ENCODE peak calls at places on chromosomes 3 and 15, in eight cellular contexts. E is GM12878; Z is uterus; C is HepG2; Y is neuronal stem cell; P is naive thymus-derived CD4-positive, alpha-beta T cell; H is H1; L is RWPE2. T is an unnamed sample. For H3K36me3, the result is how much of the 10 kb centered on the place peaks cover.

GRCh38 chr3:179189764-179190163 is 41.6 kb downstream of the PIK3CA start:
- DNase-seq in E (no peak), H (no peak), P (no peak), Z (no peak), C (no peak), Y (no peak), L (no peak), T (no peak)

GRCh38 chr15:33584797-33585196 is 274.0 kb downstream of the RYR3 start:
- DNase-seq in E (no peak), H (no peak), Y (no peak), L (no peak), C (no peak), P (no peak), Z (peak), T (no peak)

GRCh38 chr3:30548605-30549004 is 57.8 kb upstream of the TGFBR2 start:
- DNase-seq in Y (no peak), L (no peak), P (no peak), E (no peak), H (peak), C (no peak), Z (no peak), T (no peak)

GRCh38 chr3:39750677-39751076 is 58.7 kb upstream of the MYRIP start:
- DNase-seq in C (no peak), Y (no peak), Z (no peak), L (no peak), H (no peak), E (no peak), P (no peak), T (no peak)

GRCh38 chr3:166554006-166554405 is 716.8 kb upstream of the BCHE start:
- DNase-seq in Z (no peak), L (no peak), E (no peak), P (no peak), Y (no peak), C (no peak), H (no peak), T (no peak)

GRCh38 chr15:32003558-32003957 is 26.8 kb upstream of the CHRNA7 start:
- DNase-seq in H (no peak), P (no peak), Y (no peak), Z (no peak), C (no peak), E (no peak), L (no peak), T (no peak)

GRCh38 chr15:64314456-64314855 is 41.5 kb downstream of the CSNK1G1 start:
- DNase-seq in P (no peak), H (no peak), E (no peak), L (no peak), Y (no peak), Z (no peak), C (no peak), T (no peak)

GRCh38 chr15:33089878-33090757 is 104.4 kb downstream of the FMN1 start:
- DNase-seq in P (no peak), E (no peak), Z (no peak), Y (no peak), H (no peak), L (no peak), C (no peak), T (no peak)

GRCh38 chr3:190424478-190425439 is 24.9 kb downstream of the TMEM207 start:
- DNase-seq in E (peak), C (peak), P (peak), H (peak), L (peak), Z (peak), Y (peak), T (peak)

GRCh38 chr3:70871909-70872656 is 559.6 kb upstream of the MDFIC2 start:
- DNase-seq in C (no peak), L (no peak), Z (peak), E (no peak), Y (no peak), P (no peak), H (no peak), T (no peak)

GRCh38 chr3:84772841-84773240 is 185.9 kb upstream of the CADM2 start:
- DNase-seq in Z (no peak), L (no peak), E (no peak), Y (no peak), C (peak), P (no peak), H (no peak), T (no peak)

GRCh38 chr3:196003611-196004010 is 78.3 kb downstream of the TFRC start:
- DNase-seq in E (no peak), C (no peak), Z (no peak), Y (no peak), H (no peak), L (no peak), P (no peak), T (no peak)

GRCh38 chr3:104132566-104132997 is 1234.1 kb upstream of the ALCAM start:
- DNase-seq in Z (no peak), L (no peak), P (no peak), Y (no peak), E (no peak), H (no peak), C (no peak), T (no peak)

GRCh38 chr15:29701151-29701550 is 121.1 kb downstream of the TJP1 start:
- DNase-seq in L (no peak), C (no peak), P (no peak), H (no peak), Y (no peak), Z (no peak), E (no peak), T (no peak)

GRCh38 chr3:39413691-39414420 is 7.3 kb downstream of the RPSA start:
- DNase-seq in P (no peak), Y (no peak), L (no peak), E (no peak), H (no peak), Z (no peak), C (no peak), T (no peak)

GRCh38 chr15:23069496-23070166 is 30.3 kb upstream of the TUBGCP5 start:
- DNase-seq in L (no peak), H (no peak), C (no peak), E (no peak), Y (no peak), P (no peak), Z (no peak), T (no peak)

GRCh38 chr3:34361921-34362320 is 563.5 kb downstream of the PDCD6IP start:
- DNase-seq in E (peak), P (no peak), Y (no peak), L (no peak), H (no peak), C (no peak), Z (no peak), T (no peak)

GRCh38 chr3:47362704-47363103 is 18.1 kb upstream of the PTPN23 start:
- DNase-seq in P (peak), H (no peak), Z (no peak), C (no peak), L (no peak), E (no peak), Y (no peak), T (no peak)

GRCh38 chr15:85595804-85596536 is 198.8 kb downstream of the KLHL25 start:
- DNase-seq in C (no peak), P (no peak), Z (no peak), E (no peak), Y (no peak), L (no peak), H (no peak), T (no peak)

GRCh38 chr15:68517285-68517711 is 61.5 kb upstream of the CORO2B start:
- DNase-seq in C (no peak), E (no peak), H (no peak), Y (peak), P (no peak), L (no peak), Z (no peak), T (no peak)

GRCh38 chr15:41985236-41986160 is 13.1 kb upstream of the EHD4 start:
- DNase-seq in L (no peak), E (no peak), Z (no peak), P (no peak), Y (no peak), C (no peak), H (no peak), T (no peak)

GRCh38 chr15:69881760-69882159 is 216.0 kb downstream of the TLE3 start:
- DNase-seq in P (no peak), E (peak), C (no peak), L (no peak), H (no peak), Z (no peak), Y (no peak), T (no peak)

GRCh38 chr3:172152869-172153268 is 113.5 kb downstream of the FNDC3B start:
- DNase-seq in Y (no peak), E (no peak), Z (no peak), H (no peak), P (no peak), C (no peak), L (no peak), T (no peak)

GRCh38 chr3:149657458-149657795 is 398 bp downstream of the WWTR1 start:
- DNase-seq in E (no peak), Z (peak), P (no peak), Y (no peak), L (peak), C (no peak), H (no peak), T (no peak)

GRCh38 chr3:10693457-10693856 is 122.6 kb upstream of the SLC6A11 start:
- DNase-seq in P (no peak), E (no peak), L (no peak), Z (no peak), Y (no peak), H (no peak), C (no peak), T (no peak)

GRCh38 chr3:157239082-157239704 is 79.2 kb upstream of the CCNL1 start:
- DNase-seq in E (peak), L (no peak), P (peak), Y (peak), C (peak), H (peak), Z (peak), T (peak)

GRCh38 chr3:4977001-4977888 is 2.0 kb upstream of the BHLHE40 start:
- DNase-seq in P (no peak), E (peak), L (no peak), Y (no peak), C (peak), Z (peak), H (peak), T (peak)

GRCh38 chr3:121463745-121464144 is 82.0 kb downstream of the POLQ start:
- DNase-seq in P (no peak), C (no peak), E (no peak), Z (no peak), L (no peak), Y (no peak), H (no peak), T (no peak)

GRCh38 chr3:121467085-121467484 is 78.7 kb downstream of the POLQ start:
- DNase-seq in L (no peak), H (no peak), Y (no peak), P (no peak), E (no peak), Z (no peak), C (no peak), T (no peak)

DNA sequence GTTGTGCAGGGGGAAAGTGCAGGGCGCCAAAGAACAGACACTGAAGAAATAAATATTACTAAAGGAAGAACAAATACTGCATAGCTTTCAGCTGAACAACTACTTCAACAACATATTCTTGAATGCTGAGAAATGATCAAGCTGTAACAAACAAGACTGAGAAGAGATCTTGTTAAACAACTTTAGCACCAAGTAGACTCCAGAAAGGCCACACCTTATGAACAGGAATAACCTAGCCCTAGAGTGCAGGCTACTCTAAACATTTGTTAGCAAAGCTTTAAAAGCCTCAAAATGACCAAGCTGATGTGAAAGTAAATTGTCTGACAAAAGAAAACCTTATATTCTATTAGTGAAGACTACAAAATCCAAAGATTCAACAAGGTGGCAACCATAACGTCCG is 83.2 kb downstream of the POLQ start:
- DNase-seq in P (no peak), H (no peak), C (no peak), Y (no peak), L (no peak), E (no peak), Z (no peak), T (no peak)
- H3K36me3 ChIP-seq in P (under half), H (under half), C (under half), Y (under half), L (half or more), E (under half), Z (under half), T (under half)

DNA sequence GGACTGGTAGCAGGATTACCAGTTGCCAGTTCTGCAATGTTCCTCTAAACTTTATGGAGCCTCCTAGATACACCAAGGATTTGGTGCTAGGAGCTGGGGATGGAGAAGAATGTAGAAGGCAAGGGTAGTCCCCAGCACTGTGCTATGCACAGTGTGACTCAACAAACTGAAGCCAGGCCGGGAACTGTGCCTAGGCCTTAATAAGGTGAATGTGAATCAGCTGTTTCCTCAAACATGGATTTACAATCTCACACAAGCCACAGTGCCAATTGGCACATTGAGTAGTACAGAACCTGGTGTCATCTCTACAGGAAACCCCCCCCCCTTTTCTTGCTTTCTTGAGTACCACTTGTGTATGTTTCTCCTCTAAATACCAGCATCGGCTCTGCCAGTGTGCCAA is 32.5 kb downstream of the MRPS25 start:
- DNase-seq in E (no peak), H (no peak), C (no peak), L (no peak), Z (no peak), Y (no peak), P (no peak), T (no peak)
- H3K36me3 ChIP-seq in E (under half), H (under half), C (under half), L (half or more), Z (under half), Y (under half), P (half or more), T (half or more)

GRCh38 chr3:53225181-53225580 is 30.6 kb downstream of the TKT start:
- DNase-seq in Y (no peak), Z (no peak), C (no peak), H (no peak), L (no peak), P (no peak), E (no peak), T (no peak)
- H3K36me3 ChIP-seq in Y (half or more), Z (under half), C (under half), H (half or more), L (half or more), P (half or more), E (half or more), T (half or more)

DNA sequence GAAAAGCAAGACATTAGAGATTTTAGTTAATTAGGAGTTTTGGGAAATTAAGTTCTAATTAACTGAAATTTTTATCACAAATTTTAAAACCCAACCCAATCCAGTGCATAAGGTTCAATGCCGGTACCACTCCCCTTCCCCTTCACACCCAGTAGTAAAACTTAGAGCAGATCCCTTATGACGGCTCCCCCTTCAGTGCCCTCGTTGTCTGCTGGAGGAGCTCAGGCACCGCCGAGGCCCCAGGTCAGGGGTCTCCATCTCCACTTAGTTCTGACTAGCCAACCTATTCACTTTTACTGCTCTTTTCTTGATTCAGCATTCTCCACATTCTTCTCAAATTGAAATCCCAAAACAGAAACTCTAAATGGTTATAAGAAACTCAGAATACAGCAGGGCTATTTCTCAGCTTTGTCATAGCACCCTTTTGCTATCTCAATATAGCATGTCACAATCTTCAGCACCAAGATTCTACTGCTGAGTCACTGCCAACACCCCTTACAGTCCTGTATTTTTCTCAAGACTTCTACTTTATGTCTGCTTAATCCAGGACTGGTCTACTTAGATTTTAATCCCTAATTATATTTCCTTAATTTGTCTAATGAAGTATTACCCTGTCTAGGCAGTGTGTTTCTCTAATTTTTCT is 39.8 kb downstream of the TUBGCP4 start:
- DNase-seq in E (no peak), L (no peak), C (no peak), Y (no peak), H (no peak), Z (no peak), P (no peak), T (no peak)
- H3K36me3 ChIP-seq in E (under half), L (half or more), C (under half), Y (half or more), H (under half), Z (under half), P (half or more), T (half or more)

GRCh38 chr15:89117790-89118189 is 29.5 kb downstream of the ABHD2 start:
- DNase-seq in Z (no peak), C (no peak), H (no peak), Y (no peak), E (no peak), L (no peak), P (no peak), T (no peak)
- H3K36me3 ChIP-seq in Z (under half), C (under half), H (under half), Y (under half), E (under half), L (half or more), P (half or more), T (half or more)

T was measured in effector memory CD4-positive, alpha-beta T cell.